ENCODE peak calls at places on chromosomes 4 and X, in seven cellular contexts. G is spleen, L is tibial nerve, T is testis, C is A549, P is adrenal gland, M is upper lobe of left lung. H is an unnamed sample.

GRCh38 chrX:15570145-15570544 is 30.6 kb downstream of the ACE2 start:
- DNase-seq in L (no peak), C (no peak), T (no peak), M (no peak), G (no peak), P (no peak), H (no peak)

GRCh38 chrX:44264936-44265335 is 78.5 kb downstream of the EFHC2 start:
- DNase-seq in C (no peak), T (no peak), G (no peak), P (no peak), L (no peak), M (no peak), H (no peak)

GRCh38 chrX:11579856-11580595 is 85.7 kb downstream of the ARHGAP6 start:
- DNase-seq in T (no peak), C (no peak), P (no peak), G (no peak), L (no peak), M (no peak), H (no peak)

GRCh38 chrX:135393046-135393445 is 28.7 kb upstream of the SMIM10L2A start:
- DNase-seq in M (no peak), T (no peak), G (no peak), C (no peak), P (no peak), L (no peak), H (no peak)

GRCh38 chrX:79413009-79413408 is 45.9 kb upstream of the ITM2A start:
- DNase-seq in C (no peak), L (peak; percentile 6), G (no peak), M (no peak), T (no peak), P (no peak), H (no peak)

GRCh38 chrX:55006827-55007621 is 6.9 kb downstream of the APEX2 start:
- DNase-seq in T (no peak), C (no peak), P (no peak), G (no peak), M (no peak), L (no peak), H (no peak)

GRCh38 chr4:43337707-43338106 is 445.2 kb downstream of the GRXCR1 start:
- DNase-seq in P (no peak), L (no peak), M (no peak), C (no peak), G (no peak), T (no peak), H (no peak)

GRCh38 chr4:5955856-5956255 is 62.4 kb downstream of the C4orf50 start:
- DNase-seq in T (no peak), P (no peak), L (no peak), M (no peak), G (no peak), C (no peak), H (no peak)

GRCh38 chrX:63740382-63740781 is 44.6 kb downstream of the ARHGEF9 start:
- DNase-seq in C (no peak), M (no peak), P (no peak), T (no peak), G (no peak), L (no peak), H (no peak)

GRCh38 chrX:80016182-80016581 is 1.6 kb downstream of the TBX22 start:
- DNase-seq in T (no peak), M (no peak), G (no peak), C (no peak), P (no peak), L (no peak), H (no peak)

GRCh38 chr4:185665655-185666054 is 130.3 kb upstream of the PDLIM3 start:
- DNase-seq in M (no peak), C (no peak), G (no peak), L (no peak), P (no peak), T (no peak), H (no peak)

GRCh38 chrX:38112566-38112965 is 106.2 kb downstream of the SYTL5 start:
- DNase-seq in C (no peak), P (no peak), M (no peak), T (no peak), G (no peak), L (no peak), H (no peak)

GRCh38 chr4:3399277-3400194 is 42.2 kb upstream of the HGFAC start:
- DNase-seq in M (no peak), G (no peak), P (peak; percentile 76), C (no peak), L (no peak), T (no peak), H (no peak)

GRCh38 chrX:15882704-15883539 is 28.3 kb upstream of the AP1S2 start:
- DNase-seq in G (no peak), L (no peak), M (no peak), T (no peak), P (no peak), C (no peak), H (no peak)

GRCh38 chr4:12041828-12042227 is 613.1 kb upstream of the HS3ST1 start:
- DNase-seq in T (no peak), L (no peak), C (no peak), M (no peak), G (no peak), P (no peak), H (no peak)

GRCh38 chr4:99722006-99722405 is 64.4 kb upstream of the C4orf54 start:
- DNase-seq in C (no peak), L (no peak), P (no peak), G (no peak), T (no peak), M (no peak), H (no peak)

GRCh38 chr4:22237846-22238513 is 277.9 kb downstream of the ADGRA3 start:
- DNase-seq in L (no peak), M (no peak), G (no peak), C (no peak), T (no peak), P (no peak), H (no peak)

GRCh38 chr4:87718221-87718620 is 68.1 kb downstream of the DMP1 start:
- DNase-seq in M (no peak), T (no peak), P (no peak), L (peak; percentile 24), G (no peak), C (no peak), H (no peak)

GRCh38 chr4:40046311-40046980 is 10.2 kb upstream of the N4BP2 start:
- DNase-seq in C (peak; percentile 26), T (no peak), P (no peak), M (peak; percentile 73), L (peak; percentile 47), G (no peak), H (no peak)

GRCh38 chr4:98612318-98613250 is 45.8 kb downstream of the TSPAN5 start:
- DNase-seq in T (no peak), C (no peak), G (no peak), M (no peak), L (no peak), P (no peak), H (no peak)

GRCh38 chr4:98608343-98608742 is 50.1 kb downstream of the TSPAN5 start:
- DNase-seq in M (no peak), G (no peak), P (no peak), C (no peak), T (no peak), L (no peak), H (no peak)

GRCh38 chr4:98611649-98612317 is 46.6 kb downstream of the TSPAN5 start:
- DNase-seq in C (no peak), L (no peak), P (no peak), G (no peak), T (peak; percentile 43), M (no peak), H (no peak)

GRCh38 chr4:98610926-98611325 is 47.5 kb downstream of the TSPAN5 start:
- DNase-seq in G (no peak), M (no peak), L (no peak), C (no peak), T (no peak), P (no peak), H (no peak)

GRCh38 chr4:98609946-98610345 is 48.5 kb downstream of the TSPAN5 start:
- DNase-seq in M (no peak), P (no peak), C (no peak), L (no peak), G (no peak), T (no peak), H (no peak)
- H3K27ac ChIP-seq in M (no peak overlapping the region), P (no peak overlapping the region), C (no peak overlapping the region), L (peak overlapping the region; percentile 86), G (no peak overlapping the region), T (no peak overlapping the region), H (no peak overlapping the region)

DNA sequence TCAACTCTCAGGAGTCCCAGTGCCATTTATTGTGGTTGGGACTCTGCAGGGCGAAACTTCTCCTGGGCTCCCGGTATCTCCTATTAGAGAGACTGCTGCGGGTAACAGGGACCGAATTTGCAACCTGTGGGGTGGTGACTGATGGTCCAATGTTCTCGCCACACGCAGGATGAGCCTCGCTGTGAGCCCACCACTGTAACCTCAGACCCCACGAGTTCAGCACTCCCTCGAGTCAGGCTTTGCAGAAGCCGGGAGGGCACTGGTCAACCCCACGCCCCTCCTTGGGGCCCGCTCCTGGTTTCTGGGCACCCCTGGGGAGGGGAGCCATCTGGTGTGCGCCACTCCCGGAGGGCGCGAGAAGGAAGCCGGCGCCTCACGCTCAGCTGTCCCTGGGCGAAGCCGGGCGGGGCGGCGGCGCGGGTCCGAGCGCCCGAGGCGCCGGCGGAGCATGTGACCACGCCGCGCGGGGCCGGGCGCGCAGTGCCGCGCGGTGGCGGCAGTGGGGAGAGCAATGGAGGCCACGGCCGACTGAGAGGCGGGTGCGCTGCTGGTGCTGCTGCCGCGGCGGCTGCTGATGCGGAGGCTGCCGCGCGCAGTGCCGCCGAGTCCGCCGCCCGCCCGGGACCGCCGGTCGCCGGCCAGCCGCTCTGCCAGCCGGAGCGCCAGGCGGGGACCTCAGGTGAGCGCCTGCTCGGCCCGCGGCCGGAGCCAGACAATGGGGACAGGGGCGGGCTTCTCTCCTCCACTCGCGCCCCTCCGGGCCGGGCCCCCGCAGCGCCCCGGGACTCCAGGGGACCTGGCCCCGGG is 100.1 kb downstream of the CEP135 start:
- DNase-seq in T (peak; percentile 66), L (no peak), P (peak; percentile 35), G (peak; percentile 83), C (peak; percentile 27), M (peak; percentile 25), H (no peak)
- TF ChIP-seq POLR2A in T (no peak), L (no peak), P (no peak), G (no peak), C (peak; percentile 23), M (no peak), H (no peak)

DNA sequence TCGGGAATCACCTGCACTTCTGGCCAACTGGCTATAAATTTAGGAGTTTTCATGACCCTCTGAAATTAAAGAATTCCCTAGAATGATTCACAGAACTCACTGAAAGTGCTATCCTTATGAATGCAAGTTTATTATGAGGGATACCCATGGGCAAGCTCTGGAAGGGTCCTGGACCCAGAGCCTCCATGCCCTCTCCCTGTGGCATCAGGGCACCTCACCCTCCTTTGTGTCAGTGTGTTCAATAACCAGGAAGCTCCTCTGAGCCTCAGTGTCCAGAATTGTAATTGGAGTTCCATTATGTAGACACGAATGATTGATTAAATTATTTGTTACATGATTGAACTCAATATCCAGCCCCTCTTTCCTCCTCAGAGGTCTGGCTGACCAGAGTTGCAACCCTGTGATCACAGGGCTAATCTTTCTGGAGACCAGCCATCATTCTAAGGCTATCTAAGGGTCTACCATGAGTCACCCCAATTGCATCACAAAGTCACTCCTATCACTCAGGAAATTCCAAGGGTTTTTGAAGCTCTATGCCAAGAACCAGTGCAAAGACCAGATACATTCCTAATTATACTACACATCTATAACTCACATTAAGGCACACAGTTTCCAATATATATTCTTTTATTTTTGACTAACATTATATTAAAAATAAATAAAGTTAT is 8.9 kb downstream of the ANXA3 start:
- DNase-seq in G (no peak), C (no peak), L (no peak), T (no peak), P (peak; percentile 13), M (peak; percentile 40), H (no peak)
- H3K27ac ChIP-seq in G (no peak overlapping the region), C (peak overlapping the region; percentile 95), L (peak overlapping the region; percentile 62), T (no peak overlapping the region), P (no peak overlapping the region), M (peak overlapping the region; percentile 36), H (no peak overlapping the region)

GRCh38 chr4:68864438-68865177 is 48.8 kb downstream of the UGT2B10 start:
- DNase-seq in L (no peak), C (no peak), G (no peak), T (no peak), M (peak; percentile 54), P (no peak), H (no peak)
- TF ChIP-seq POLR2A in L (no peak), C (no peak), G (no peak), T (no peak), M (no peak), P (no peak), H (no peak)